ENCODE peak calls at places on chromosomes 11 and 22, in six cellular contexts. I, J, N, G, E and H are unnamed samples.

GRCh38 chr11:85746640-85747039 is 60.6 kb upstream of the CCDC89 start:
- DNase-seq in I (no peak), J (no peak), N (no peak), G (peak; percentile 35), E (no peak), H (no peak)

GRCh38 chr11:120526241-120526640 is 14.7 kb downstream of the GRIK4 start:
- DNase-seq in I (no peak), J (no peak), N (no peak), G (no peak), E (no peak), H (no peak)

GRCh38 chr11:107770546-107770945 is 58.7 kb upstream of the SLN start:
- DNase-seq in I (no peak), J (peak; percentile 19), N (no peak), G (peak; percentile 71), E (no peak), H (peak; percentile 23)

GRCh38 chr11:131898872-131899400 is 528.5 kb downstream of the NTM start:
- DNase-seq in I (no peak), J (no peak), N (no peak), G (no peak), E (no peak), H (no peak)

GRCh38 chr11:107587306-107587979 is 3.5 kb upstream of the ELMOD1 start:
- DNase-seq in I (no peak), J (peak; percentile 63), N (peak; percentile 40), G (peak; percentile 72), E (no peak), H (peak; percentile 23)

GRCh38 chr11:26522912-26523610 is 49.0 kb downstream of the MUC15 start:
- DNase-seq in I (no peak), J (peak; percentile 6), N (peak; percentile 71), G (peak; percentile 18), E (no peak), H (peak; percentile 74)

GRCh38 chr11:67275606-67276409 is 9.5 kb downstream of the GRK2 start:
- DNase-seq in I (no peak), J (no peak), N (no peak), G (no peak), E (peak; percentile 62), H (no peak)

GRCh38 chr11:64536396-64536935 is 54.6 kb upstream of the SLC22A12 start:
- DNase-seq in I (no peak), J (peak; percentile 15), N (no peak), G (no peak), E (no peak), H (peak; percentile 33)

GRCh38 chr11:68043029-68043348 is 4.2 kb downstream of the TCIRG1 start:
- DNase-seq in I (no peak), J (no peak), N (no peak), G (no peak), E (no peak), H (no peak)

GRCh38 chr22:23070418-23071162 is at the start of gene GNAZ:
- DNase-seq in I (no peak), J (no peak), N (no peak), G (no peak), E (peak; percentile 65), H (peak; percentile 6)

GRCh38 chr11:134562941-134563471 is 151.0 kb upstream of the B3GAT1 start:
- DNase-seq in I (peak; percentile 6), J (no peak), N (no peak), G (no peak), E (peak; percentile 48), H (no peak)

GRCh38 chr11:120667281-120667680 is 155.7 kb downstream of the GRIK4 start:
- DNase-seq in I (no peak), J (no peak), N (no peak), G (peak; percentile 9), E (no peak), H (no peak)

GRCh38 chr11:19216709-19217374 is 15.1 kb upstream of the CSRP3 start:
- DNase-seq in I (no peak), J (no peak), N (peak; percentile 84), G (no peak), E (no peak), H (peak; percentile 14)

GRCh38 chr11:46361283-46362145 is 14.3 kb downstream of the DGKZ start:
- DNase-seq in I (no peak), J (peak; percentile 72), N (no peak), G (peak; percentile 54), E (peak; percentile 90), H (peak; percentile 64)

GRCh38 chr11:66617148-66617814 is 851 bp downstream of the RBM14 start:
- DNase-seq in I (no peak), J (no peak), N (peak; percentile 72), G (peak; percentile 60), E (peak; percentile 90), H (no peak)

GRCh38 chr22:22803285-22803853 is 84.2 kb upstream of the IGLL5 start:
- DNase-seq in I (no peak), J (no peak), N (no peak), G (no peak), E (peak; percentile 11), H (no peak)

GRCh38 chr11:133570376-133570775 is 38.1 kb upstream of the OPCML start:
- DNase-seq in I (no peak), J (no peak), N (peak; percentile 53), G (no peak), E (no peak), H (no peak)

GRCh38 chr11:122202951-122203456 is 87.0 kb upstream of the BLID start:
- DNase-seq in I (peak; percentile 51), J (peak; percentile 71), N (peak; percentile 79), G (peak; percentile 78), E (peak; percentile 87), H (peak; percentile 86)

GRCh38 chr11:1832989-1833365 is 1.8 kb upstream of the SYT8 start:
- DNase-seq in I (no peak), J (no peak), N (no peak), G (no peak), E (no peak), H (no peak)

GRCh38 chr11:1834132-1834610 is 619 bp upstream of the SYT8 start:
- DNase-seq in I (peak; percentile 90), J (no peak), N (peak; percentile 98), G (no peak), E (no peak), H (no peak)

GRCh38 chr11:1831338-1832180 is 3.2 kb upstream of the SYT8 start:
- DNase-seq in I (no peak), J (no peak), N (no peak), G (no peak), E (no peak), H (no peak)

GRCh38 chr11:1830500-1831223 is 4.1 kb upstream of the SYT8 start:
- DNase-seq in I (peak; percentile 90), J (no peak), N (peak; percentile 99), G (no peak), E (no peak), H (no peak)

DNA sequence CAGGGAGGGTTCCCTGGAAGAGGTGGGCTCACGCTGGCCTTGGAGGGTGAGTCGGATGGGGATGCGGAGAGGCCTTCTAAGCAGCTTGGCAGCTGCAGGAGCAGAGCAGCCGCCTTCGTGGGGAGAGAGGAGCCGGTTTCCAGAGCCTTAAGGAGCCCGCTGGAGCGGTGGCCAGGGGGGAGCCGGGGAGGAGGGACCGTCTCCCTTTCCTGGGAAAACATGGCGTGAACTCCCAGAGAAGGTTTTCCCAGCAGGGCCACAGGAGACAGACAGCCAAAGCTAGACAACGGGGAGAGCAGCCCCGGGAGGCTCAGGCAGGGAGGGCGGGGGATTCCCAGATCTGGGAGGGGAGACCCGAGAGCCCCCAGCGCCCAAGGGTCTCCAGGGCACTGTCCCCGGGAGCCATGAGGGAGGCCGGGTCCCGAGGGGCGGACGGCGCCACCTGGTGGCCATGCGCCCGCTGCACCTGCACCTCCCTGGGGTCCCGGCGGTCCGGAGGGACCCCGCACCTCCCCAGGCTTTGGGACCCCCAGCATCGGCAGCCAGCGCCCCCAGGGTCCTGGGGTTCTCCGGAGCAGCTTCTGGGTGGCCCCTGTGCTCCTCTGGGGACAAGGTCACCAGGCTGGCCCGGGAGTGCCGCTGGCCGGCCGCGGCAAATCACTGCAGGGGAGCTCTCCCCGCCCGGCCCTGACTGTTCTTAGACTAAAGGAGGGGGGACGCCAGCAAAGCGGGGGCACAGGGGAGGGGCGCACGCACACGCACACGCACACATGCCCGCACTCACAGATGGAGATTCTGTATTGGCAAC is 2.4 kb upstream of the SYT8 start:
- DNase-seq in I (peak; percentile 68), J (no peak), N (no peak), G (peak; percentile 3), E (no peak), H (no peak)
- H3K4me3 ChIP-seq in I (peak overlapping the region; percentile 10), J (no peak overlapping the region), N (no peak overlapping the region), G (no peak overlapping the region), E (no peak overlapping the region), H (no peak overlapping the region)

GRCh38 chr11:12102588-12103410 is 7.6 kb upstream of the MICAL2 start:
- DNase-seq in I (no peak), J (no peak), N (no peak), G (no peak), E (no peak), H (peak; percentile 65)
- TF ChIP-seq CTCF in I (peak; percentile 16), J (peak; percentile 21), N (peak; percentile 44), G (peak; percentile 33), E (no peak), H (peak; percentile 33)

GRCh38 chr22:39382410-39382809 is 17.2 kb upstream of the TAB1 start:
- DNase-seq in I (no peak), J (no peak), N (no peak), G (no peak), E (no peak), H (no peak)

GRCh38 chr22:39388261-39389011 is 11.1 kb upstream of the TAB1 start:
- DNase-seq in I (peak; percentile 82), J (peak; percentile 78), N (peak; percentile 58), G (peak; percentile 61), E (peak; percentile 83), H (peak; percentile 88)

GRCh38 chr22:39383841-39384625 is 15.5 kb upstream of the TAB1 start:
- DNase-seq in I (no peak), J (peak; percentile 46), N (peak; percentile 29), G (peak; percentile 30), E (no peak), H (no peak)

GRCh38 chr22:39381930-39382329 is 17.6 kb upstream of the TAB1 start:
- DNase-seq in I (no peak), J (no peak), N (no peak), G (no peak), E (no peak), H (no peak)

GRCh38 chr22:39384750-39385480 is 14.7 kb upstream of the TAB1 start:
- DNase-seq in I (no peak), J (peak; percentile 28), N (peak; percentile 35), G (no peak), E (no peak), H (peak; percentile 50)
- H3K4me3 ChIP-seq in I (no peak overlapping the region), J (no peak overlapping the region), N (no peak overlapping the region), G (no peak overlapping the region), E (no peak overlapping the region), H (no peak overlapping the region)

DNA sequence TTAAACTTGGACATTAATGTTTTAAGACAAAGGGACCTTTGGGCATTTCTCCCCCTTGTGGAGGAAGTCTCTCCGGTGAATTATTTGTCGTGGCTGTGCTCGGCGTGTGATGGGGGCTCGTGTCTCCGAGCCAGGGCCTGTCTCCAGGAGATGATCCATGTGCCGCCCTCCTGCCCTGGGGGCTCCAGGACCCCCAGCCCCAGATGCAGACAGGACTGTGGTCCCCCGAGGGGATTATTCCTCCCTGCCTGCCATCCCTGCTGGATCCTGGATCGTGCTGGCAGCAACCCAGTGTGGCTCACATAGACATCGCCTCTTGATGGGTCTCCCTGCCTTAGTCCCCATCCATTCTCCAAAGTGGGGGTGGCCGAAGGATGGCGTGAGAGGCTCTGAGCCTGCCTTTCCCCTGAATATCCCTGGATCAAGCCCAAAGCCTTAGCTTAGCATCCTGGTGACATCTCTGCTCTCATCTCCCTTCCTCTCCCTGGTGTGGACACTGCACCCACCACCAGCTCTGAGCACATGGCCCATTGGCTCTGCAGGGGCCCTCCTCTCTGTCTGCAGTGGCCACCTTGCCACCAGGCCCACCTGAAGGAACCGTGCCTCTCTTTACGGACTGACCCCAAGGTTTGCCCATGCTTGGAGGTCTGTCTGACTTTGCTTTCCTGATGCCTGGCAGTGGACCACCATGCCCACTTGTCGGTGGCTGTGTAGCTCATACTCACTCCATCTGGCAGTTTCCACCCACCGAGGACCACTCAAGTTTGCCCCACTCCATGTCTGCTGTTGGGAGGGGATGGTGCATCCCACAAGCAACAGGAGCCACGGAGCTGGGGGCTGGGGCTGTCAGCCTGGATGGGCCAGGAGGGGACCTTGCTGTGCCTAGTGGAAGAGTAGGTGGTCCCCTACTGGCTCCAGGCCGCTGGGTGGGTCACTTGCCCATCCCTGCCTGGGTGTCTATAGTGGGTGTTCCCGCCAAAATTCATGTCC is 56.7 kb downstream of the SMIM38 start:
- DNase-seq in I (no peak), J (no peak), N (no peak), G (no peak), E (peak; percentile 51), H (peak; percentile 19)
- TF ChIP-seq CTCF in I (no peak), J (peak; percentile 33), N (no peak), G (peak; percentile 35), E (peak; percentile 21), H (peak; percentile 59)